ENCODE peak calls at places on chromosomes 1 and 21, in seven cellular contexts. One of them, this sample, is unnamed.

GRCh38 chr1:201648911-201649775 is 110.2 kb downstream of the NAV1 start:
- DNase-seq in GM13976: no peak
- DNase-seq in lower lobe of right lung: no peak
- DNase-seq in fibroblast of mammary gland: peak
- DNase-seq in left ventricle myocardium inferior: peak
- DNase-seq in heart left ventricle: no peak
- DNase-seq in H9: peak
- DNase-seq in this sample: no peak

GRCh38 chr1:203170625-203171330 is 4.8 kb downstream of the MYBPH start:
- DNase-seq in lower lobe of right lung: no peak
- DNase-seq in heart left ventricle: no peak
- DNase-seq in H9: no peak
- DNase-seq in left ventricle myocardium inferior: no peak
- DNase-seq in fibroblast of mammary gland: no peak
- DNase-seq in GM13976: no peak
- DNase-seq in this sample: no peak

GRCh38 chr21:22342855-22343254 is 1344.6 kb downstream of the NCAM2 start:
- DNase-seq in heart left ventricle: no peak
- DNase-seq in left ventricle myocardium inferior: no peak
- DNase-seq in H9: no peak
- DNase-seq in GM13976: no peak
- DNase-seq in fibroblast of mammary gland: no peak
- DNase-seq in lower lobe of right lung: no peak
- DNase-seq in this sample: no peak

GRCh38 chr1:22520871-22521270 is 42.4 kb upstream of the EPHA8 start:
- DNase-seq in lower lobe of right lung: no peak
- DNase-seq in left ventricle myocardium inferior: no peak
- DNase-seq in heart left ventricle: no peak
- DNase-seq in fibroblast of mammary gland: no peak
- DNase-seq in H9: no peak
- DNase-seq in GM13976: no peak
- DNase-seq in this sample: no peak

GRCh38 chr1:211893260-211893659 is 62.7 kb upstream of the LPGAT1 start:
- DNase-seq in left ventricle myocardium inferior: no peak
- DNase-seq in heart left ventricle: no peak
- DNase-seq in H9: no peak
- DNase-seq in lower lobe of right lung: no peak
- DNase-seq in fibroblast of mammary gland: no peak
- DNase-seq in GM13976: no peak
- DNase-seq in this sample: no peak

GRCh38 chr1:66288048-66288447 is 245.9 kb upstream of the SGIP1 start:
- DNase-seq in fibroblast of mammary gland: no peak
- DNase-seq in heart left ventricle: no peak
- DNase-seq in left ventricle myocardium inferior: no peak
- DNase-seq in lower lobe of right lung: no peak
- DNase-seq in GM13976: no peak
- DNase-seq in H9: no peak
- DNase-seq in this sample: no peak

GRCh38 chr1:23369335-23370013 is at the start of gene ZNF436:
- DNase-seq in left ventricle myocardium inferior: peak
- DNase-seq in fibroblast of mammary gland: peak
- DNase-seq in lower lobe of right lung: peak
- DNase-seq in heart left ventricle: peak
- DNase-seq in H9: no peak
- DNase-seq in GM13976: peak
- DNase-seq in this sample: peak

GRCh38 chr1:204359474-204360255 is at the start of gene PLEKHA6:
- DNase-seq in GM13976: no peak
- DNase-seq in heart left ventricle: no peak
- DNase-seq in lower lobe of right lung: no peak
- DNase-seq in H9: no peak
- DNase-seq in fibroblast of mammary gland: peak
- DNase-seq in left ventricle myocardium inferior: peak
- DNase-seq in this sample: no peak

GRCh38 chr21:31893841-31894240 is 21.0 kb downstream of the HUNK start:
- DNase-seq in left ventricle myocardium inferior: no peak
- DNase-seq in GM13976: no peak
- DNase-seq in fibroblast of mammary gland: no peak
- DNase-seq in H9: no peak
- DNase-seq in heart left ventricle: no peak
- DNase-seq in lower lobe of right lung: no peak
- DNase-seq in this sample: no peak

GRCh38 chr1:178632619-178633018 is 92.4 kb upstream of the RALGPS2 start:
- DNase-seq in GM13976: no peak
- DNase-seq in heart left ventricle: no peak
- DNase-seq in H9: no peak
- DNase-seq in fibroblast of mammary gland: peak
- DNase-seq in lower lobe of right lung: no peak
- DNase-seq in left ventricle myocardium inferior: no peak
- DNase-seq in this sample: no peak

GRCh38 chr1:48203287-48203900 is 19.1 kb upstream of the SLC5A9 start:
- DNase-seq in lower lobe of right lung: no peak
- DNase-seq in H9: no peak
- DNase-seq in fibroblast of mammary gland: peak
- DNase-seq in left ventricle myocardium inferior: no peak
- DNase-seq in heart left ventricle: no peak
- DNase-seq in GM13976: peak
- DNase-seq in this sample: no peak
- TF ChIP-seq CTCF in lower lobe of right lung: peak
- TF ChIP-seq CTCF in H9: peak
- TF ChIP-seq CTCF in fibroblast of mammary gland: peak
- TF ChIP-seq CTCF in left ventricle myocardium inferior: peak
- TF ChIP-seq CTCF in heart left ventricle: peak
- TF ChIP-seq CTCF in GM13976: peak
- TF ChIP-seq CTCF in this sample: peak

GRCh38 chr1:97238816-97239215 is 517.2 kb downstream of the PTBP2 start:
- DNase-seq in heart left ventricle: no peak
- DNase-seq in left ventricle myocardium inferior: no peak
- DNase-seq in lower lobe of right lung: no peak
- DNase-seq in fibroblast of mammary gland: no peak
- DNase-seq in GM13976: no peak
- DNase-seq in H9: no peak
- DNase-seq in this sample: no peak

GRCh38 chr1:97245682-97246081 is 524.1 kb downstream of the PTBP2 start:
- DNase-seq in GM13976: no peak
- DNase-seq in lower lobe of right lung: no peak
- DNase-seq in left ventricle myocardium inferior: no peak
- DNase-seq in fibroblast of mammary gland: peak
- DNase-seq in H9: no peak
- DNase-seq in heart left ventricle: no peak
- DNase-seq in this sample: no peak

GRCh38 chr1:97247196-97247595 is 525.6 kb downstream of the PTBP2 start:
- DNase-seq in H9: no peak
- DNase-seq in fibroblast of mammary gland: peak
- DNase-seq in GM13976: no peak
- DNase-seq in heart left ventricle: no peak
- DNase-seq in lower lobe of right lung: no peak
- DNase-seq in left ventricle myocardium inferior: no peak
- DNase-seq in this sample: no peak

DNA sequence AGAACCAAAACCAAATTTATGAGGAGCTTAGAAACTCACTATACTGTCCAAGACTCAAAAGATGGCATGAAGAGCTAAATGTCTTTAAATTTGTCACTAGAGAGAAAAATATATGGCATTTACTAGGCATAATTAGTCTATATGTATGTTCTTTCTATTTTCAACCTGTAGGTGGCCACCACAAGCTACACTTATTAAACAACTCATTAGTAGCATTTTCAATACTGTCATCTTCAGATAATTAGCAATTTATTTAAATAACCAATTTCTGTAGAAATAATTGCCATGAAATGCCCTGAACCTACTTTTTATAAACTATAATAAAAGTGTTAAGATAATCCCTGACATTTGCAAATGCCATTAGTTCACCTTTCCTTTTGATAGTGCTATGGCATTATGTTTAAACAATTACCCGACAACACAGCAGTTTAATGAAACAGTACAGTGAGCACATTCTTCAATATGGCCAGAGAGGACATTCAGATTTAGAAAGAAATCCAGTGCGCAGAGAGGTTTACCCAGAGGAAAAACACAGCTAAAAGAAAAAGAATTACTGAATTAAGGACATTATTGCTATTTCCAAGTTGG is 522.5 kb downstream of the PTBP2 start:
- DNase-seq in GM13976: peak
- DNase-seq in H9: no peak
- DNase-seq in fibroblast of mammary gland: peak
- DNase-seq in left ventricle myocardium inferior: no peak
- DNase-seq in lower lobe of right lung: no peak
- DNase-seq in heart left ventricle: no peak
- DNase-seq in this sample: no peak
- TF ChIP-seq CTCF in GM13976: peak
- TF ChIP-seq CTCF in H9: peak
- TF ChIP-seq CTCF in fibroblast of mammary gland: peak
- TF ChIP-seq CTCF in left ventricle myocardium inferior: peak
- TF ChIP-seq CTCF in lower lobe of right lung: peak
- TF ChIP-seq CTCF in heart left ventricle: peak
- TF ChIP-seq CTCF in this sample: peak

GRCh38 chr1:42263019-42263418 is 72.0 kb downstream of the FOXJ3 start:
- DNase-seq in H9: no peak
- DNase-seq in fibroblast of mammary gland: no peak
- DNase-seq in GM13976: no peak
- DNase-seq in left ventricle myocardium inferior: no peak
- DNase-seq in lower lobe of right lung: no peak
- DNase-seq in heart left ventricle: no peak
- DNase-seq in this sample: no peak
- TF ChIP-seq CTCF in H9: no peak
- TF ChIP-seq CTCF in fibroblast of mammary gland: no peak
- TF ChIP-seq CTCF in GM13976: no peak
- TF ChIP-seq CTCF in left ventricle myocardium inferior: no peak
- TF ChIP-seq CTCF in lower lobe of right lung: no peak
- TF ChIP-seq CTCF in heart left ventricle: no peak
- TF ChIP-seq CTCF in this sample: no peak

GRCh38 chr1:1299686-1300351 is 7.9 kb downstream of the ACAP3 start:
- DNase-seq in H9: peak
- DNase-seq in heart left ventricle: no peak
- DNase-seq in left ventricle myocardium inferior: no peak
- DNase-seq in fibroblast of mammary gland: no peak
- DNase-seq in GM13976: peak
- DNase-seq in lower lobe of right lung: no peak
- DNase-seq in this sample: no peak
- TF ChIP-seq CTCF in H9: peak
- TF ChIP-seq CTCF in heart left ventricle: no peak
- TF ChIP-seq CTCF in left ventricle myocardium inferior: peak
- TF ChIP-seq CTCF in fibroblast of mammary gland: peak
- TF ChIP-seq CTCF in GM13976: peak
- TF ChIP-seq CTCF in lower lobe of right lung: no peak
- TF ChIP-seq CTCF in this sample: no peak

DNA sequence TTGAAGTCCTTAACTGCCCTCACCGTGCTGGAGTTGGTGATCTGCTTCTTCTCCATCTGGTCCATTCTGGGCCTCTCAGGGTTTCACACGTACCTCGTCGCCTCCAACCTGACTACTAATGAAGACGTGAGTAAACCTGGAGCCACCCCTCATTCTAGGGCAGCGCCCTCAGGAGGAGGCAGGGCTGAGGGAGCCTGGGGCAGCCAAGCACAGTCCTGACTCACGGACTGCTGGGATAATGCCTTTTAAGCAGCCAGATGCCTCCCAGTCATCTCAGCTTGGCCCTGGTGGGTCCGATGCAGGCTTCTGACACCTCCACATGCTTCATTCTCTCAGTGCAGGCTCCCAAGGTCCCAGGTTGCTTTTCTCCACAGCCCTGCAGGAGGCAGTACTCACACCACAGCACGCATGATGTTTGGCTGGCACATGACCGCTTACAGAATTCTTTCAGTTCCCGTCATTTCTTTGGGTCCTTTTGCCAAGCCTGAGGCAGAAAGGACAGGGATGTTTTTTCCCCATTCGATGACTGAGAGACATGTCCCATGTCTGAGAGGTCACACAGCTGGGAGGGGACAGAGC is 11.8 kb upstream of the SFN start:
- DNase-seq in fibroblast of mammary gland: no peak
- DNase-seq in lower lobe of right lung: no peak
- DNase-seq in H9: no peak
- DNase-seq in left ventricle myocardium inferior: no peak
- DNase-seq in GM13976: no peak
- DNase-seq in heart left ventricle: no peak
- DNase-seq in this sample: no peak
- TF ChIP-seq CTCF in fibroblast of mammary gland: peak
- TF ChIP-seq CTCF in lower lobe of right lung: no peak
- TF ChIP-seq CTCF in H9: peak
- TF ChIP-seq CTCF in left ventricle myocardium inferior: no peak
- TF ChIP-seq CTCF in GM13976: no peak
- TF ChIP-seq CTCF in heart left ventricle: no peak
- TF ChIP-seq CTCF in this sample: no peak